ENCODE peak calls at places on chromosome 20, in six cellular contexts. N, M, W, H, O and A are unnamed samples.

GRCh38 chr20:37359836-37360235 is 13.9 kb downstream of the SRC start:
- DNase-seq in N (no peak), M (no peak), W (no peak), H (no peak), O (no peak), A (no peak)

GRCh38 chr20:33328738-33329137 is 45.7 kb downstream of the BPIFB1 start:
- DNase-seq in N (no peak), M (no peak), W (no peak), H (no peak), O (no peak), A (no peak)

GRCh38 chr20:49187330-49188100 is 619 bp downstream of the STAU1 start:
- DNase-seq in N (no peak), M (peak; percentile 20), W (no peak), H (no peak), O (no peak), A (peak; percentile 15)

GRCh38 chr20:46261456-46262253 is 46.6 kb downstream of the CDH22 start:
- DNase-seq in N (no peak), M (no peak), W (no peak), H (no peak), O (no peak), A (no peak)

GRCh38 chr20:37259031-37259430 is 2.6 kb downstream of the GHRH start:
- DNase-seq in N (no peak), M (no peak), W (no peak), H (no peak), O (no peak), A (no peak)

GRCh38 chr20:41380551-41381262 is 14.1 kb upstream of the EMILIN3 start:
- DNase-seq in N (no peak), M (no peak), W (no peak), H (no peak), O (no peak), A (peak; percentile 14)

GRCh38 chr20:36202891-36203338 is 33.4 kb upstream of the AAR2 start:
- DNase-seq in N (peak; percentile 10), M (peak; percentile 61), W (peak; percentile 19), H (no peak), O (peak; percentile 79), A (peak; percentile 49)

GRCh38 chr20:49713779-49714712 is at the start of gene B4GALT5:
- DNase-seq in N (peak; percentile 80), M (peak; percentile 75), W (peak; percentile 72), H (peak; percentile 48), O (peak; percentile 85), A (peak; percentile 57)

GRCh38 chr20:11355338-11355737 is 562.4 kb upstream of the BTBD3 start:
- DNase-seq in N (no peak), M (no peak), W (no peak), H (no peak), O (no peak), A (no peak)

GRCh38 chr20:45924391-45925261 is 9.9 kb upstream of the PCIF1 start:
- DNase-seq in N (no peak), M (peak; percentile 46), W (peak; percentile 61), H (no peak), O (no peak), A (no peak)

GRCh38 chr20:32510601-32511357 is 74.4 kb downstream of the NOL4L start:
- DNase-seq in N (no peak), M (no peak), W (no peak), H (no peak), O (no peak), A (peak; percentile 70)

GRCh38 chr20:63831696-63832686 is 927 bp upstream of the ZBTB46 start:
- DNase-seq in N (peak; percentile 4), M (peak; percentile 66), W (no peak), H (no peak), O (peak; percentile 74), A (peak; percentile 23)
- TF ChIP-seq CTCF in N (no peak), M (no peak), W (no peak), H (no peak), O (peak; percentile 9), A (no peak)

DNA sequence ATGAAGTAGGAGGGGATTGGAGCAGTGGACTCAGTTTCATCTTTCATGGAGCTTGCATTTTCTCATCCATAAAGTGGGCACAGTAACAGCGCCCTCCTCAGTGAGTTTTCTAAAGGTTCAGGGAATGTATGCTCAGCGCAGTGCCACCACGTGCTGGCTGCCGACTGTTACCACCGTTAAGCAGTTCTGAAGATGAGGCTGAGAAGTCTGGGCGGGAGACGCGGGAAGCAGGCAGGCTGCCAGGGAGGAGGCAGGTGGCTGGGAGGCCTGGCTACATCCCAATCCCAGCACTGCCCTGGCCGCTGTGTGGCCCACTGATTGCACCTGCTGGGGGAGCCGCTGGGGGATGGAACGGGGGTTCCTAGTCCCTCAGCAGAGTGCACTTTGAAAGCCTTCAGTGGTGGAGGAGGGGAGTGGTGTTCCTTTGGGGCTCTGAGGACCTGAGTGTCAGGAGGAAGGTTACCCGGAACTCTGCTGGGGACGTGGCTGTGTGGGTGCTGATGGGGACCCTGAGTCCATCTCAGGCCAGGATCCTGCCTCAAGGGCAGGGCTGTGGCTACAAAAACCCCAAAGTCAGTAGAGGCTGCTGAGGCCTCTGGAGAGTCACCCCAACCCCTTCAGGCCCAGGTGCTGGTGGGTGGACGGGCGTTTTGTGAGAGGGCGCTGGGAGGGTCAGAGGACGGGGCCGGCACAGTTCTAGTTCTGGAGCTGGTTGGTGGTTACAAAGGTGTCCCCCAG is 28.0 kb upstream of the PHACTR3 start:
- DNase-seq in N (no peak), M (no peak), W (no peak), H (no peak), O (no peak), A (no peak)
- H3K4me3 ChIP-seq in N (no peak overlapping the region), M (no peak overlapping the region), W (no peak overlapping the region), H (no peak overlapping the region), O (no peak overlapping the region), A (no peak overlapping the region)

GRCh38 chr20:38674178-38675133 is 49.8 kb upstream of the SLC32A1 start:
- DNase-seq in N (no peak), M (peak; percentile 25), W (peak; percentile 47), H (peak; percentile 8), O (no peak), A (peak; percentile 62)
- TF ChIP-seq CTCF in N (no peak), M (no peak), W (no peak), H (peak; percentile 0), O (no peak), A (no peak)

DNA sequence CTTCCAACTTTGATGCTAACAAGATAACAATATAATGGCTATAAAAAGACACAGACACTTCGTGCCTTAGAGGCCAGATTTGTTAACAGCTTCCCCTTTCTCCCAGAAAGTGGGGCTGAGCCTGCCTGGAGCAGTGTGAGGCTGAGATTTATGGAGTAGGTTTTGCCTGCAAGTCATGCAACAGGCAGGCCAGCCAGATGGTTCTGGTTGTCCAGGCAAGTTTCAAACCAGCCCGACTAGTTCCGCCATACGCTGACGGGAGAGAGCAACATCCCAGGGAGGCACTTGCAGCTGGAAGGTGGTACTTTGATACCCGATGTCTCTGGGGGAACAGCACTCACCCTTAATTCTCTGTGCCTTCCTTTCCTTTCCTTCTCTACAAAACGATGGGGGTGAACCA is 81.3 kb upstream of the NAA20 start:
- DNase-seq in N (no peak), M (no peak), W (no peak), H (no peak), O (no peak), A (peak; percentile 95)
- H3K4me3 ChIP-seq in N (no peak overlapping the region), M (peak overlapping the region; percentile 25), W (no peak overlapping the region), H (no peak overlapping the region), O (no peak overlapping the region), A (peak overlapping the region; percentile 57)

GRCh38 chr20:24771651-24772061 is 177.4 kb upstream of the CST7 start:
- DNase-seq in N (no peak), M (no peak), W (no peak), H (no peak), O (peak; percentile 15), A (no peak)

GRCh38 chr20:24773751-24774201 is 175.3 kb upstream of the CST7 start:
- DNase-seq in N (no peak), M (no peak), W (peak; percentile 72), H (peak; percentile 13), O (no peak), A (peak; percentile 90)

GRCh38 chr20:24772667-24773066 is 176.4 kb upstream of the CST7 start:
- DNase-seq in N (no peak), M (no peak), W (no peak), H (no peak), O (no peak), A (no peak)

GRCh38 chr20:24770628-24771556 is 178.2 kb upstream of the CST7 start:
- DNase-seq in N (no peak), M (no peak), W (no peak), H (no peak), O (peak; percentile 26), A (no peak)

GRCh38 chr20:24773168-24773567 is 175.9 kb upstream of the CST7 start:
- DNase-seq in N (no peak), M (no peak), W (no peak), H (no peak), O (no peak), A (no peak)
- TF ChIP-seq CTCF in N (no peak), M (no peak), W (no peak), H (no peak), O (no peak), A (no peak)

GRCh38 chr20:61529354-61529753 is 277.3 kb downstream of the CDH4 start:
- DNase-seq in N (no peak), M (no peak), W (no peak), H (no peak), O (no peak), A (peak; percentile 65)
- H3K4me3 ChIP-seq in N (no peak overlapping the region), M (no peak overlapping the region), W (no peak overlapping the region), H (no peak overlapping the region), O (no peak overlapping the region), A (no peak overlapping the region)